ENCODE peak calls at places on chromosome 22, in four cellular contexts. Y is H1, M is HepG2, Q is K562. E is an unnamed sample.

GRCh38 chr22:20561882-20562281 is 54.5 kb downstream of the MED15 start:
- DNase-seq in Y (no peak), M (no peak), Q (no peak), E (no peak)

GRCh38 chr22:32591620-32592019 is 117.0 kb downstream of the FBXO7 start:
- DNase-seq in Y (no peak), M (no peak), Q (no peak), E (no peak)

GRCh38 chr22:33726294-33726711 is 194.0 kb downstream of the LARGE1 start:
- DNase-seq in Y (no peak), M (no peak), Q (no peak), E (peak; percentile 9)

GRCh38 chr22:40757071-40757470 is 62.1 kb downstream of the SLC25A17 start:
- DNase-seq in Y (no peak), M (no peak), Q (no peak), E (no peak)

GRCh38 chr22:25380141-25380747 is 160.8 kb downstream of the CRYBB2 start:
- DNase-seq in Y (no peak), M (no peak), Q (no peak), E (no peak)

GRCh38 chr22:49600891-49601431 is 226.7 kb downstream of the BRD1 start:
- DNase-seq in Y (no peak), M (no peak), Q (no peak), E (no peak)

GRCh38 chr22:30884211-30885000 is 84.2 kb downstream of the MORC2 start:
- DNase-seq in Y (no peak), M (no peak), Q (no peak), E (no peak)

GRCh38 chr22:45923812-45924211 is 53.1 kb downstream of the WNT7B start:
- DNase-seq in Y (no peak), M (no peak), Q (no peak), E (no peak)

GRCh38 chr22:27242474-27242873 is 559.1 kb downstream of the MN1 start:
- DNase-seq in Y (no peak), M (no peak), Q (no peak), E (no peak)

GRCh38 chr22:27244328-27244727 is 557.2 kb downstream of the MN1 start:
- DNase-seq in Y (no peak), M (no peak), Q (no peak), E (peak; percentile 56)

GRCh38 chr22:27246558-27246957 is 555.0 kb downstream of the MN1 start:
- DNase-seq in Y (no peak), M (no peak), Q (no peak), E (no peak)

GRCh38 chr22:27242917-27243589 is 558.5 kb downstream of the MN1 start:
- DNase-seq in Y (no peak), M (no peak), Q (no peak), E (peak; percentile 91)

GRCh38 chr22:27245056-27245455 is 556.5 kb downstream of the MN1 start:
- DNase-seq in Y (no peak), M (no peak), Q (no peak), E (no peak)
- TF ChIP-seq PHF8 in Y (no peak), M (no peak), Q (no peak), E (no peak)

DNA sequence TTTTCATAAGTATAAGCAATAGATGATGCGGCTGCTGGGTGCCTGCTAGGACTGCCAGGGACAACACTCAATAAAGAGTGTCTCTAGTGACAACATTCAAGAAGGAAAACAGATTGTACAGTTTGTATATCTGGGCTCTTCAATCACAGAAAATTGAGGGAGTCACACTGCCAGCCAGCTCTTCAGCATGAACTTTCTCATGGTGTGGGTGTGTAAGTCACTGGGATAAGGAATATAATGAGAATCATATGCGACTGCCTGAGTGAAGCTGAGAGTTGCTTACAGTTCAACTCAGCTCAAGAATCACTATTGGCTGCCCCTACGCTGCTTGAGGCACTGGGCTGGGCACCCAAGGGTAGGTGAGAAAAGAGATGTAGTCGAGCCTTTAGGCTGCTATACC is 328.1 kb upstream of the PITPNB start:
- DNase-seq in Y (no peak), M (no peak), Q (no peak), E (no peak)
- TF ChIP-seq PHF8 in Y (no peak), M (no peak), Q (no peak), E (no peak)

GRCh38 chr22:36736701-36737320 is 33.3 kb upstream of the CACNG2 start:
- DNase-seq in Y (no peak), M (no peak), Q (no peak), E (no peak)

GRCh38 chr22:36731916-36732315 is 28.4 kb upstream of the CACNG2 start:
- DNase-seq in Y (no peak), M (no peak), Q (no peak), E (no peak)

GRCh38 chr22:36732609-36733008 is 29.1 kb upstream of the CACNG2 start:
- DNase-seq in Y (no peak), M (no peak), Q (no peak), E (no peak)

GRCh38 chr22:36733271-36733670 is 29.7 kb upstream of the CACNG2 start:
- DNase-seq in Y (no peak), M (no peak), Q (no peak), E (no peak)

DNA sequence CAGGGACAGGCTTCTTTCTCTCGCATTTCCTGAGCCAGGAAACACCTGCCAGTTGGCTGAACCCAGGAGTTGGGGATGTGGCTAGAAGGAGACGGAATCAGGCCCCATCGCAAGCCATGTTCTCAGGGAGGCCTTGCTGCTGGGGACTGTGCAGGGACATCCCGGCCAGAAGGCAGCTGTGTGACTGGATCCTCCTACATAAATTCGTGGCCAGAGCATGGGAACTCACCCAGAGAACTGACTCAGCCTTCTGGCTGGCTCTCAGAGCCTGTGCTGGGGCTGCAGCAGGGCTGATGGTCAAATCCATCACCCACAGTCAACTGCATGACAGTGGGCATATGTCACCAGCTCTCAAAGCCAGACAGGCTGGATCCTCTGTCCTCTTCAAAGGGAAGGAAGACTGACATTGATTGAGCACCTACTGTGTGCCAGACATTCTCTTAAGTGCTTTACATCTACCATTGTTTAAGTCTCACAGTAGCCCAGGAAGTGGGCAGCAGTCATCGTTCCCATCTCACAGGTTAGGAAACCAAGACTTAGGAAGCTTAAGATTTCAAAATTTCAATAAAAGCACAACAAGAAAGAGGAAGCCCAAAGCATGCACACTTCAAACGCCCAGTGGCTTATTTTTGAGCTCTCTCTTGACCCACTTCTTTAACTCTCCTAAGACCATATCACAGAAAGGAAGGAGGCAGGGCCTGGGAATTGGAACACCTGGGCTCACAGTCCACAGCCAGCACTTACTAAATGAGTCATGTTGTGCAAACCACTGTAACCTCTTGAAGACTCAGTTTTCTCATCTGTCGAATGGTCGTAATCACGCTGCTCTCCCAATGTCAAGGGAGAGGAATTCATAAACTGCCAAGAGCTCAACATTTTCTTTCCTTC is 30.9 kb upstream of the CACNG2 start:
- DNase-seq in Y (no peak), M (no peak), Q (no peak), E (no peak)
- TF ChIP-seq PHF8 in Y (no peak), M (no peak), Q (no peak), E (no peak)

GRCh38 chr22:23720855-23721254 is 30.0 kb downstream of the RGL4 start:
- DNase-seq in Y (no peak), M (no peak), Q (no peak), E (no peak)

GRCh38 chr22:23716811-23717801 is 26.3 kb downstream of the RGL4 start:
- DNase-seq in Y (peak; percentile 64), M (peak; percentile 67), Q (peak; percentile 88), E (peak; percentile 76)

GRCh38 chr22:23718371-23719165 is 27.8 kb downstream of the RGL4 start:
- DNase-seq in Y (no peak), M (no peak), Q (no peak), E (peak; percentile 16)

GRCh38 chr22:23722168-23722567 is 28.7 kb downstream of the ZNF70 start:
- DNase-seq in Y (no peak), M (no peak), Q (no peak), E (no peak)

GRCh38 chr22:23722724-23723123 is 28.2 kb downstream of the ZNF70 start:
- DNase-seq in Y (no peak), M (no peak), Q (no peak), E (no peak)
- TF ChIP-seq PHF8 in Y (no peak), M (no peak), Q (no peak), E (no peak)

DNA sequence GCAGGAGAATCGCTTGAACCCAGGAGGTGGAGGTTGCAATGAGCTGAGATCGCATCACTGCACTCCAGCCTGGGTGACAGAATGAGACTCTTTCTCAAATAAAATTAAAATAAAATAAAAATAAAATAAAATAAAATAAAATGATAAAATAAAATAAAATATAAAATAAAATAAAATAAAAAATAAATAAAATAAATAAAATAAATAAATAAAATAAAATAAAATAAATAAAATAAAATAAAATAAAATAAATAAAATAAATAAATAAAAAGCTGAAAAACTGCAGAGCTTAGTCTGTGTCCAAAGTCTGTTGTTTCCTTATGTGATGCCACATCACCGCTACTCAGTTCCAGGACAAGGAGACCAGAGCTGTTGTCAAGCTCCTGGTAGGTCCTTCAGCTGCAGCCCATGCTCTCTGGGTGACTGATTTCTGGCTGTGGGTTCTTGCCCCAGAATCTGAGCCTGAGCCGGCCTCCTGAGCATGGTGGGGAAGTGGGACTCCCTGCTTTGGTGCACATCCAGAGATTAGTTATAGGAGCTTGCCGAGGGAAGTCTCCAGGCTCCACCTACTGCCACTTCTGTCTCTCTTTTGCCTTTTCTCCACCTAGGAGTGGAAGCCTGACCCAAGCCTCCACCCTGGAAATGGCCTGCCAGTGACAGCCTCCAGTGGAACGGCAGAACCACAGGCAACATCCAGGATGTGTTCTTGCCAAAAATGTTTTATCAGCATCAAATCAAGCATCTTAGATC is 31.3 kb upstream of the ADA2 start:
- DNase-seq in Y (no peak), M (no peak), Q (no peak), E (no peak)
- TF ChIP-seq PHF8 in Y (no peak), M (no peak), Q (no peak), E (no peak)